ENCODE peak calls at places on chromosome 6, in six cellular contexts. W is neural progenitor cell; B is A549; C is activated CD8-positive, alpha-beta T cell treated with anti-CD3 and anti-CD28 coated beads for 36 hours; H is RWPE1; K is fibroblast of pulmonary artery. I is an unnamed sample.

GRCh38 chr6:27145731-27146455 is 101.6 kb upstream of the PRSS16 start:
- DNase-seq in W (peak; percentile 67), B (no peak), C (peak; percentile 82), H (peak; percentile 70), K (peak; percentile 90), I (peak; percentile 56)

GRCh38 chr6:33768644-33769120 is 20.2 kb downstream of the LEMD2 start:
- DNase-seq in W (peak; percentile 85), B (peak; percentile 69), C (peak; percentile 85), H (peak; percentile 65), K (peak; percentile 86), I (peak; percentile 84)

GRCh38 chr6:53375851-53376250 is 27.1 kb upstream of the ELOVL5 start:
- DNase-seq in W (no peak), B (no peak), C (no peak), H (no peak), K (peak; percentile 50), I (no peak)

GRCh38 chr6:35911871-35912653 is 8.8 kb downstream of the SRPK1 start:
- DNase-seq in W (no peak), B (no peak), C (no peak), H (no peak), K (peak; percentile 41), I (no peak)

GRCh38 chr6:109183109-109183508 is 87.8 kb downstream of the CEP57L1 start:
- DNase-seq in W (no peak), B (no peak), C (no peak), H (peak; percentile 15), K (no peak), I (no peak)

GRCh38 chr6:113068569-113068968 is 721.4 kb downstream of the RFPL4B start:
- DNase-seq in W (no peak), B (no peak), C (no peak), H (no peak), K (no peak), I (no peak)

GRCh38 chr6:44135875-44136274 is 8.5 kb downstream of the TMEM63B start:
- DNase-seq in W (no peak), B (no peak), C (no peak), H (no peak), K (no peak), I (no peak)

GRCh38 chr6:71406871-71407860 is 118.6 kb downstream of the OGFRL1 start:
- DNase-seq in W (peak; percentile 10), B (no peak), C (no peak), H (no peak), K (no peak), I (no peak)

GRCh38 chr6:113464959-113465358 is 392.2 kb upstream of the MARCKS start:
- DNase-seq in W (no peak), B (peak; percentile 3), C (no peak), H (peak; percentile 65), K (peak; percentile 74), I (no peak)

GRCh38 chr6:8132130-8132529 is 29.8 kb upstream of the EEF1E1 start:
- DNase-seq in W (no peak), B (no peak), C (no peak), H (no peak), K (no peak), I (no peak)

GRCh38 chr6:10730254-10730653 is 7.4 kb downstream of the TMEM14C start:
- DNase-seq in W (no peak), B (no peak), C (no peak), H (no peak), K (no peak), I (no peak)

GRCh38 chr6:13462380-13463326 is 24.7 kb downstream of the GFOD1 start:
- DNase-seq in W (peak; percentile 67), B (no peak), C (no peak), H (no peak), K (no peak), I (no peak)

GRCh38 chr6:53031281-53031680 is 33.9 kb upstream of the FBXO9 start:
- DNase-seq in W (no peak), B (no peak), C (no peak), H (no peak), K (no peak), I (no peak)

GRCh38 chr6:132887204-132887603 is 72.8 kb downstream of the RPS12 start:
- DNase-seq in W (no peak), B (no peak), C (no peak), H (peak; percentile 49), K (peak; percentile 47), I (no peak)

GRCh38 chr6:122471107-122472021 is at the start of gene SERINC1:
- DNase-seq in W (peak; percentile 97), B (peak; percentile 67), C (peak; percentile 96), H (peak; percentile 90), K (peak; percentile 97), I (peak; percentile 84)

GRCh38 chr6:87407896-87408720 is at the start of gene CFAP206:
- DNase-seq in W (peak; percentile 96), B (peak; percentile 67), C (peak; percentile 84), H (peak; percentile 90), K (peak; percentile 88), I (peak; percentile 89)
- TF ChIP-seq CTCF in W (no peak), B (no peak), C (no peak), H (peak; percentile 19), K (no peak), I (peak; percentile 34)

GRCh38 chr6:82364087-82365010 is 732 bp downstream of the TPBG start:
- DNase-seq in W (peak; percentile 84), B (peak; percentile 44), C (peak; percentile 19), H (peak; percentile 66), K (peak; percentile 69), I (peak; percentile 33)

GRCh38 chr6:82362144-82362543 is 1.5 kb upstream of the TPBG start:
- DNase-seq in W (no peak), B (no peak), C (no peak), H (no peak), K (no peak), I (no peak)

GRCh38 chr6:82365011-82365751 is 1.6 kb downstream of the TPBG start:
- DNase-seq in W (peak; percentile 62), B (peak; percentile 28), C (no peak), H (peak; percentile 34), K (peak; percentile 35), I (peak; percentile 36)

GRCh38 chr6:82362868-82363267 is 749 bp upstream of the TPBG start:
- DNase-seq in W (peak; percentile 76), B (no peak), C (no peak), H (peak; percentile 26), K (peak; percentile 70), I (no peak)

DNA sequence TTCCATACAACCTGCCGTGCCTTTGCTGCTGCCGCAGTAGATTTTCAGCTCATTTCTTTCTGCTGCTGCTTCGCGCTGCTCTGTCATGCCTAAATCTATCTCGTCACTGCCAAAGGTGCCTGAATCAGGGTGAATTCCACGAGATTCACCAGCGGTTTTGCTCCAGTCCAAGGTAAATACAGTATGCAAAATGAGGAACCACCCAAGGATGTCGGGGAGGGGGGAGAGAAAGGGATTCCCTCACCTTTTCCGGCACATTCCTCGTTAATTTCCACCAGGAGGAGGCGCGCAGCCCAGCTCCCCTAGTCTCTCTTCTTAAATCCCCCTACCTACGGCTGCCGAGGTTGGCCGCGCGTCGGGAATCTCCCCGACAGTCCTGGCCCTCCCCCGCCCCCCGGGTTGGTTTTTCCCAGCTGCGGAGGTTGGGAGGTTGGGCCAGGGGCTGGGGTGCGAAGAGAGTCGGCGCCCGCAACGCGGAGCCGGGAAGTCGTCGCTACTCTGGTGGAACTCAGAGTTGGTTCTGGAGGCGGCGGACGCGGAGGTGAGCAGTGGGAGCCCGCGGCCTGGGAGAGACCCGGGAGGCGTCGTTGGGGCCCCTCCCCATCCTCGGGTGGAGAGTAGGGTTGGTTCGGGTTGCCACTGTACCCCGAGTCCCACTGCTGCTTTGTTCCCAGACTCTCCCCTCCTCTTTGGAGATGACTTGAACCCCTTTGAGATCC is at the start of gene TPBG:
- DNase-seq in W (peak; percentile 94), B (peak; percentile 46), C (no peak), H (peak; percentile 79), K (peak; percentile 60), I (peak; percentile 42)
- TF ChIP-seq CTCF in W (peak; percentile 69), B (peak; percentile 25), C (no peak), H (peak; percentile 31), K (peak; percentile 31), I (peak; percentile 27)

GRCh38 chr6:42268016-42268834 is 50.6 kb upstream of the MRPS10 start:
- DNase-seq in W (no peak), B (no peak), C (no peak), H (no peak), K (no peak), I (no peak)
- TF ChIP-seq CTCF in W (no peak), B (no peak), C (no peak), H (no peak), K (no peak), I (no peak)

DNA sequence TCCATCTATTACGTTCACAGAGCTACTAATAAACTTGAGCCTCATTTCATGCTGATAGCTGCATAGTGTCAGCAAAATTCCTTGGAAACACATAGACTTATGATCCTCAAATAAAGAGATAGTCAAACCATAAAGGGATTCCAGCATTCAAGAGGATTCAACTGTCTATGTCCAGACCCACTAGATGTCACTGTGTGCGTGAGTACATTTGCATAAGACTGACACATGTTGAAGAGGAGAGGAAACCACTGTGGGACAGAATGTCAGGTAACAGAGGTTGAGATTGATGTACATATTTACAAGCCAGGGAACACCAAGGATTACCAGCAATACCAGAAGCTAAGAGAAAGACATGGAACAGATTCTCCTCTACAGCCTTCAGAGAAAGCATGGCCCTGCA is 266.5 kb downstream of the COL12A1 start:
- DNase-seq in W (peak; percentile 13), B (no peak), C (no peak), H (no peak), K (no peak), I (no peak)
- TF ChIP-seq CTCF in W (peak; percentile 22), B (no peak), C (no peak), H (no peak), K (no peak), I (no peak)

DNA sequence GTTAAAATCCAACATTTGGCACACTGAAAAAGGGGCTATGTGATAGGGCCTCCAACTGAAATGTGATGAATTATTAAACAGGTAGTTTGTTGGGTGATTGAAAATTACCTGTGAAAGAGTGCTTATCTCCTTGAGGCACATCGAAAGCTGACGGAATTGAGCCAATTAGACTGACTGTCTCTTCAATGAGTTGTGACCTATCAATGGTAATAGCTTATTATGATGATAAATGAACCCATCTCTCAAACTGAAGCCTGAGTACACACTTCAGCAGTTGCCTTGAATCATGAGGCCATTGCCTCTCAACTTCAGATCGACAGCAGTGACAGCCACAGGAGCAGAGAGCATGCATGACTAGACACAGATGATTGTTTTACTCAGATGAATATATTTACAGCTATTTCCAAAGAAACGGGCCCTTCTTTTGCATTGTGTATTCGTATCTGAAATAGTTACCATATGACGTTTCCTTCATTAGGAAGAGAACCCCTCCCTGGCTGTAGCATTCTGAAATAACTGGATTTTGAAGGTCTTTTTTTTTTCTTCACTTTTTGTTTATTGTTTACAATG is 323.9 kb downstream of the LAMA2 start:
- DNase-seq in W (no peak), B (no peak), C (no peak), H (no peak), K (no peak), I (no peak)
- TF ChIP-seq CTCF in W (no peak), B (no peak), C (no peak), H (no peak), K (no peak), I (no peak)

DNA sequence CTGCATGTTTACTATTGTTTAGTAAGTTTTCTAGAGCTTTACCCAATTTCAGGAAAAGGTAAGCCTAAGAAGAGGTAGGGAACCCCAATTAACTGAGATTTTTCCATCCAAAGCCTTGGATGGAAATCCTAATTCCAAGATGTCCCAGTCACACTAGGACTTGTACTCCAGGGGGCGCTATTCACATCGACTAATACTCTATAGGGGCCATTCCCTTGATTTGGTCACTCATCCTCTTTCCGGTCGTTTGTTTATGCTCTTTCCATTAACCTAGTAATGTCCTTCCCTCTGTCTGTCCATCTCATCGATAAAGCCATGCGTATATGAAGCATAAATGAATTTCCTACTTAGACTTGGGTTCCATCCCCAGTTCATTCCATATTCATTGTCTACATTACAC is 80.8 kb upstream of the FUCA2 start:
- DNase-seq in W (peak; percentile 69), B (peak; percentile 3), C (no peak), H (peak; percentile 14), K (no peak), I (no peak)
- TF ChIP-seq CTCF in W (peak; percentile 68), B (peak; percentile 8), C (peak; percentile 48), H (peak; percentile 9), K (peak; percentile 22), I (no peak)

GRCh38 chr6:72822691-72823090 is 200.8 kb downstream of the KCNQ5 start:
- DNase-seq in W (no peak), B (no peak), C (no peak), H (no peak), K (no peak), I (no peak)
- TF ChIP-seq CTCF in W (no peak), B (no peak), C (no peak), H (no peak), K (no peak), I (no peak)